ENCODE peak calls at places on chromosome 11, in eight cellular contexts. K is SK-N-SH; M is uterus; D is CD4-positive, alpha-beta T cell; V is breast epithelium; F is thoracic aorta; T is aorta; R is upper lobe of left lung. W is an unnamed sample. For H3K9me3, the result is how much of the 10 kb centered on the place peaks cover.

GRCh38 chr11:66264893-66265292 is 3.5 kb upstream of the RAB1B start:
- DNase-seq in K (peak), M (no peak), D (no peak), V (no peak), F (no peak), T (no peak), R (no peak), W (no peak)

GRCh38 chr11:17585911-17586695 is 39.0 kb downstream of the OTOG start:
- DNase-seq in K (no peak), M (no peak), D (no peak), V (peak), F (no peak), T (no peak), R (no peak), W (no peak)

GRCh38 chr11:75851203-75851602 is 36.2 kb downstream of the UVRAG start:
- DNase-seq in K (no peak), M (no peak), D (no peak), V (no peak), F (no peak), T (no peak), R (no peak), W (no peak)

GRCh38 chr11:68447015-68447801 is 13.3 kb upstream of the PPP6R3 start:
- DNase-seq in K (peak), M (peak), D (peak), V (peak), F (no peak), T (peak), R (peak), W (peak)

GRCh38 chr11:94728541-94728940 is 39.6 kb upstream of the AMOTL1 start:
- DNase-seq in K (no peak), M (no peak), D (no peak), V (no peak), F (no peak), T (no peak), R (no peak), W (no peak)

GRCh38 chr11:70031631-70032469 is 46.3 kb upstream of the ANO1 start:
- DNase-seq in K (no peak), M (no peak), D (no peak), V (no peak), F (no peak), T (no peak), R (peak), W (no peak)

GRCh38 chr11:1267441-1268100 is 41.9 kb downstream of the TOLLIP start:
- DNase-seq in K (no peak), M (no peak), D (no peak), V (no peak), F (no peak), T (no peak), R (no peak), W (no peak)

GRCh38 chr11:117423046-117423575 is 95.5 kb downstream of the CEP164 start:
- DNase-seq in K (no peak), M (no peak), D (no peak), V (no peak), F (no peak), T (peak), R (no peak), W (no peak)

GRCh38 chr11:96186806-96187205 is 156.2 kb downstream of the MAML2 start:
- DNase-seq in K (no peak), M (no peak), D (no peak), V (no peak), F (no peak), T (no peak), R (no peak), W (no peak)

GRCh38 chr11:68076371-68077042 is 37.7 kb downstream of the TCIRG1 start:
- DNase-seq in K (peak), M (no peak), D (no peak), V (no peak), F (no peak), T (no peak), R (no peak), W (no peak)

GRCh38 chr11:108093128-108093904 is 28.1 kb upstream of the ACAT1 start:
- DNase-seq in K (no peak), M (no peak), D (no peak), V (no peak), F (no peak), T (no peak), R (no peak), W (no peak)

GRCh38 chr11:117177534-117178209 is 871 bp upstream of the SIDT2 start:
- DNase-seq in K (no peak), M (no peak), D (no peak), V (no peak), F (no peak), T (no peak), R (no peak), W (no peak)

GRCh38 chr11:116644201-116644947 is 128.4 kb downstream of the BUD13 start:
- DNase-seq in K (peak), M (no peak), D (no peak), V (no peak), F (no peak), T (no peak), R (no peak), W (no peak)

GRCh38 chr11:47144541-47144940 is 32.1 kb downstream of the ARFGAP2 start:
- DNase-seq in K (no peak), M (no peak), D (no peak), V (no peak), F (no peak), T (no peak), R (no peak), W (no peak)

GRCh38 chr11:70569173-70569890 is 171.0 kb downstream of the CTTN start:
- DNase-seq in K (no peak), M (no peak), D (no peak), V (no peak), F (no peak), T (peak), R (peak), W (no peak)

GRCh38 chr11:94768602-94769511 is 701 bp downstream of the AMOTL1 start:
- DNase-seq in K (peak), M (peak), D (no peak), V (no peak), F (no peak), T (peak), R (peak), W (no peak)

GRCh38 chr11:39784873-39785272 is 1674.6 kb downstream of the LRRC4C start:
- DNase-seq in K (no peak), M (no peak), D (no peak), V (no peak), F (no peak), T (no peak), R (peak), W (no peak)

GRCh38 chr11:131945695-131946094 is 575.3 kb downstream of the NTM start:
- DNase-seq in K (peak), M (no peak), D (no peak), V (no peak), F (no peak), T (no peak), R (no peak), W (no peak)

GRCh38 chr11:69634590-69634989 is 6.4 kb upstream of the CCND1 start:
- DNase-seq in K (no peak), M (no peak), D (no peak), V (no peak), F (no peak), T (peak), R (no peak), W (no peak)

GRCh38 chr11:19864141-19865120 is 151.8 kb downstream of the NAV2 start:
- DNase-seq in K (no peak), M (no peak), D (no peak), V (no peak), F (no peak), T (no peak), R (no peak), W (no peak)

GRCh38 chr11:28596816-28597215 is 488.6 kb downstream of the METTL15 start:
- DNase-seq in K (no peak), M (no peak), D (no peak), V (no peak), F (no peak), T (no peak), R (no peak), W (no peak)

GRCh38 chr11:29755474-29755873 is 261.4 kb downstream of the KCNA4 start:
- DNase-seq in K (no peak), M (no peak), D (no peak), V (no peak), F (no peak), T (peak), R (peak), W (no peak)

GRCh38 chr11:130666781-130667251 is 218.4 kb downstream of the ADAMTS15 start:
- DNase-seq in K (no peak), M (no peak), D (no peak), V (no peak), F (no peak), T (no peak), R (no peak), W (no peak)

GRCh38 chr11:19938051-19938856 is 222.0 kb downstream of the DBX1 start:
- DNase-seq in K (peak), M (no peak), D (no peak), V (no peak), F (no peak), T (peak), R (no peak), W (no peak)

GRCh38 chr11:96204721-96205459 is 138.1 kb downstream of the MAML2 start:
- DNase-seq in K (no peak), M (no peak), D (no peak), V (no peak), F (no peak), T (no peak), R (no peak), W (no peak)

GRCh38 chr11:10122337-10123197 is 171.5 kb downstream of the SBF2 start:
- DNase-seq in K (no peak), M (no peak), D (no peak), V (no peak), F (no peak), T (no peak), R (no peak), W (no peak)

GRCh38 chr11:65058419-65059054 is at the start of gene NAALADL1:
- DNase-seq in K (no peak), M (no peak), D (no peak), V (no peak), F (no peak), T (no peak), R (no peak), W (no peak)

GRCh38 chr11:8728566-8728965 is 46.0 kb downstream of the RPL27A start:
- DNase-seq in K (no peak), M (peak), D (no peak), V (no peak), F (no peak), T (no peak), R (no peak), W (no peak)

GRCh38 chr11:35873721-35874120 is 70.1 kb upstream of the LDLRAD3 start:
- DNase-seq in K (no peak), M (no peak), D (no peak), V (no peak), F (no peak), T (no peak), R (no peak), W (no peak)

DNA sequence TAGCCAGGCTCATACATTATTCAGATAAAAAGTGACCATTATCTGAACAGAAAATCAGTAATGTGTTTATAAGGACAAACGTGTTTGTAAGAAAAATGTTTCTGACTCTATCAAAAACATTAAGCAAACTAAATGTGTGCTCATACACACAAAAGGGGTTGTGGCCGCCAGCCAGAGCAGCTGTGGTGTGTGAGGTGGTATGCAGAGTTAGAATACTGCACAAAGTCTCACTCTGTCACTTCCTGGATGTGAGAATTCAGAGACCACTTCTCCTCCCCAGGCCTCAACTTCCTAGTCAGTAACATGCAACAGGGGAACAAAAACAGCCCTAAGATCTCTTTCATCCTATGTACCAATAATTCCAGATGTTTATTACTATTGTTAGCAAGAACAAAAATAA is 9.4 kb downstream of the OR5B21 start:
- DNase-seq in K (no peak), M (no peak), D (no peak), V (no peak), F (no peak), T (no peak), R (no peak), W (no peak)
- H3K9me3 ChIP-seq in K (under half), M (under half), D (under half), V (under half), F (under half), T (under half), R (under half), W (under half)

DNA sequence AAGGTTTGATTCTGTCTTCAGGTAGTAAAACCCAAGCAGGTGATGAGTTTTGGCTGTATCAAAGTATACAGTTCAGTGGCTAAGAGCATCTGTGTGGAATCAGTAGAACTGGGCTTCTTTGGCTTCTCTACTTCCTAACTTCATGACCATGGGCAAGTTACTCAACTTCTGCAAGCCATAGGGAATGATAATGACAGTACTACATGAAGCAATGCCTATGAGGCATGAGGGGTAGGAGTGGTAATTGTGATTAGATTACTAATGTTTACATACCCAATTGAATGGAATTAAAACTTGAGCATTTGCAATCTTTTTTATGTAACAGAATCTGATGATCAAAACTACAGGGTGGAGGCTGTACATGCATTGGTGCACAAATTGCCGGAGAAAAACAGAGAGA is 164.3 kb downstream of the PGR start:
- DNase-seq in K (no peak), M (no peak), D (no peak), V (no peak), F (no peak), T (no peak), R (no peak), W (no peak)
- H3K9me3 ChIP-seq in K (under half), M (under half), D (under half), V (under half), F (under half), T (under half), R (under half), W (under half)

GRCh38 chr11:111823131-111823530 is 48.2 kb downstream of the ALG9 start:
- DNase-seq in K (no peak), M (no peak), D (no peak), V (no peak), F (no peak), T (no peak), R (no peak), W (no peak)

GRCh38 chr11:111829185-111829968 is 42.0 kb downstream of the ALG9 start:
- DNase-seq in K (no peak), M (no peak), D (no peak), V (no peak), F (no peak), T (no peak), R (no peak), W (no peak)

GRCh38 chr11:111823629-111824028 is 47.8 kb downstream of the ALG9 start:
- DNase-seq in K (no peak), M (no peak), D (no peak), V (no peak), F (no peak), T (no peak), R (no peak), W (no peak)

GRCh38 chr11:111826322-111826950 is 44.9 kb downstream of the ALG9 start:
- DNase-seq in K (no peak), M (no peak), D (no peak), V (no peak), F (no peak), T (no peak), R (no peak), W (no peak)
- H3K9me3 ChIP-seq in K (under half), M (under half), D (under half), V (under half), F (under half), T (under half), R (under half), W (under half)

DNA sequence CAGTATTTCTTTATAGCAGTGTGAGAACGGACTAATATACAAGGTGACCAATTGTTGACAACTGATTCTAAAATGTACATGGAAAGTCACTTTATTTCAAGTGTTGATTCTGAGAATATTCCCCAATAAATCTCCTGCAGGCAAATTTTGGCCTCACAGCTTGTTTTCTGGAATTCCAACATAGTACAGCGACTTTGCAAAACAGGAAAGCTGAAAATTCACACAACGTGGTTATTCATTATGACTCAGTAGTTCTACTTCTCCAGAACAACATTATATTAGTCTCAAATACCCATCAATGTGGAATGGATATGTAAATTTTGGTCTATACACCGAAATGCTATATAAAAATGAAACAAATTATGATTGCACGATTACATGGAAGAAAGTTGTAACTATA is 22.5 kb upstream of the OR5AN1 start:
- DNase-seq in K (no peak), M (no peak), D (no peak), V (no peak), F (no peak), T (no peak), R (no peak), W (no peak)
- H3K9me3 ChIP-seq in K (under half), M (under half), D (under half), V (under half), F (under half), T (under half), R (under half), W (under half)